ENCODE peak calls at places on chromosomes 13 and 19, in four cellular contexts. G is PC-9, Q is GM12878, I is hepatocyte. P is an unnamed sample. For H3K4me1 and H3K79me2, the result is how much of the 10 kb centered on the place peaks cover.

GRCh38 chr13:112107289-112107688 is 40.3 kb downstream of the SOX1 start:
- DNase-seq in G (no peak), I (no peak), Q (no peak), P (no peak)

GRCh38 chr19:12995596-12996541 is 594 bp downstream of the NFIX start:
- DNase-seq in Q (no peak), G (peak), I (peak), P (no peak)

GRCh38 chr19:7928741-7929701 is 3.1 kb upstream of the CTXN1 start:
- DNase-seq in I (peak), G (peak), Q (no peak), P (no peak)

GRCh38 chr19:566403-566802 is 6.0 kb upstream of the BSG start:
- DNase-seq in G (no peak), Q (no peak), I (peak), P (no peak)

GRCh38 chr13:79775830-79776229 is 294.9 kb downstream of the NDFIP2 start:
- DNase-seq in I (peak), Q (no peak), G (peak), P (no peak)

GRCh38 chr19:45424191-45425058 is 708 bp upstream of the ERCC1 start:
- DNase-seq in G (peak), Q (no peak), I (peak), P (peak)

GRCh38 chr19:6126335-6126974 is 9.0 kb upstream of the ACSBG2 start:
- DNase-seq in G (peak), I (peak), Q (peak), P (peak)

GRCh38 chr19:45693168-45693788 is 812 bp downstream of the QPCTL start:
- DNase-seq in Q (no peak), I (peak), G (peak), P (no peak)

GRCh38 chr13:76729690-76730089 is 156.5 kb downstream of the KCTD12 start:
- DNase-seq in Q (no peak), I (no peak), G (no peak), P (no peak)

GRCh38 chr19:35533201-35533821 is at the start of gene GAPDHS:
- DNase-seq in Q (no peak), G (no peak), I (no peak), P (no peak)

GRCh38 chr19:1553415-1553814 is 14.7 kb downstream of the MEX3D start:
- DNase-seq in G (no peak), Q (no peak), I (no peak), P (no peak)

GRCh38 chr19:50712833-50713232 is 6.8 kb downstream of the SHANK1 start:
- DNase-seq in G (no peak), Q (no peak), I (no peak), P (no peak)

GRCh38 chr13:27038323-27038722 is 133.3 kb downstream of the USP12 start:
- DNase-seq in Q (no peak), I (no peak), G (peak), P (no peak)

GRCh38 chr13:25170554-25171107 is 1.5 kb downstream of the AMER2 start:
- DNase-seq in Q (no peak), G (no peak), I (peak), P (no peak)

GRCh38 chr19:43446746-43447489 is 18.5 kb downstream of the LYPD3 start:
- DNase-seq in G (peak), Q (no peak), I (peak), P (no peak)

GRCh38 chr13:113638806-113639205 is 19.2 kb downstream of the ATP4B start:
- DNase-seq in I (no peak), G (no peak), Q (no peak), P (no peak)

GRCh38 chr13:43083750-43084149 is 60.4 kb downstream of the DNAJC15 start:
- DNase-seq in G (no peak), I (no peak), Q (no peak), P (no peak)

GRCh38 chr19:50695251-50696064 is 24.1 kb downstream of the SHANK1 start:
- DNase-seq in G (no peak), Q (no peak), I (peak), P (no peak)

GRCh38 chr19:1066251-1066747 is 668 bp upstream of the ARHGAP45 start:
- DNase-seq in G (peak), Q (no peak), I (peak), P (no peak)

GRCh38 chr13:96068729-96069128 is 15.5 kb upstream of the UGGT2 start:
- DNase-seq in I (no peak), Q (no peak), G (no peak), P (no peak)

GRCh38 chr19:48636859-48637448 is at the start of gene DBP:
- DNase-seq in Q (no peak), G (no peak), I (peak), P (no peak)

GRCh38 chr13:72694314-72694713 is 33.1 kb downstream of the MZT1 start:
- DNase-seq in G (no peak), Q (no peak), I (no peak), P (no peak)

GRCh38 chr13:107473255-107473654 is 742.1 kb downstream of the LIG4 start:
- DNase-seq in I (no peak), Q (no peak), G (no peak), P (no peak)

GRCh38 chr19:10565028-10565566 is 713 bp downstream of the KRI1 start:
- DNase-seq in I (peak), G (no peak), Q (no peak), P (no peak)

DNA sequence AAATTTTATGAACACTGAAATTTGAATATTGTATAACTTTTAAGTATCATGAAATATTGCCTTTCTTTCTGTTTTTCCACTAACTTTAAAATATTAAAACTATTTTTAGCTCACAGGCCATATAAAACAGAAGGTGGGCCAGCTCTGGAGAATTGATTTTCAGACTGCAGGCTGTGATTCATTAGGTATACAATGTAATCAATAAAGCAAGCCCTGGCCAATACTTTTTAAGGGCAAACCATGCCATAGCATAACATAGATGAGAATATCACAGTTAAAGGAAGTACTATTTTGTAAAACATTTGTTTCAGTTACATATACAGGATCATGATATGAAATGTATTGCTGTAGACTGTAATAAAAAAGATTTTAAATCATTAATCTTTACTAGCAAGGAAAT is 197.6 kb downstream of the MAB21L1 start:
- DNase-seq in I (no peak), G (no peak), Q (no peak), P (no peak)
- H3K4me2 ChIP-seq in I (no peak), G (no peak), Q (no peak), P (no peak)

DNA sequence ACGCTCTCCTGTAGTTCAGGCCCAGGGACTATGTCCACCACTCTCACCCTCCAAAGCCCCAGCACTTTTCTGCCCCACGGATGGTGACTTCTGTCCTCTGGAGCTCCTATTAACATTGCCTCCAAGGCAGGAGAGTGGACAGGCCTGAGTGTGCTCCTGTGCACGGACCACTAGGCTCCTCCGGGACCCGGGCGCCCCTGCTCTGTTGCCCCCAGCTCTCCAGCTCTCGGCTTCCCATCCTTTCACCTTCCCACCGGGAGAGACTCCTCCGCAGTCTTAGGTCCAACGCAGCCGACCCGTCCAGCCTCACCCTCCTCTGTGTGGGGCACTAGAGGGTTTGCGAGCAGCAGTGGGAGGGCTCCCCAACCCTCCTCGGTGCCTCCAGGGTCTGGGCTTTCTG is 30.4 kb downstream of the CAPN12 start:
- DNase-seq in G (no peak), I (no peak), Q (no peak), P (no peak)
- H3K4me1 ChIP-seq in G (under half), I (under half), Q (under half), P (under half)

DNA sequence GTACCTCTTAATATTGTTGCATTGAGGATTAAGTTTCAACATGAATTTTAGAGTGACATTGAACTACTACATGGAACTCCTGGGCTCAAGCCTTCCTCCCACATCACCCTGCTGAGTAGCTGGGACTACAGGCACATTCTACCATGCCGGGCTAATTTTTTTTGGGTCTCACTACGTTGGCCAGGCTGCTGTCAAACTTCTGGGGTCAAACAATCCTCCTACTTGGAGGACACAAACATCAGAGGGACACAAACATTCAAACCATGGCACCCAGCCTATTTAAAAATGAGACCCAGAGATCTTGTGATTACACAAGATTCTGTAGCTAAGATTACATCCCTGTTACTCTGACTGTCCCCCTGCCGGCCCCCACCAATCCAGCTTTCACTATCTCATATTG is 180.9 kb downstream of the KCNRG start:
- DNase-seq in G (no peak), I (no peak), Q (no peak), P (no peak)
- H3K79me2 ChIP-seq in G (under half), I (under half), Q (under half), P (under half)

DNA sequence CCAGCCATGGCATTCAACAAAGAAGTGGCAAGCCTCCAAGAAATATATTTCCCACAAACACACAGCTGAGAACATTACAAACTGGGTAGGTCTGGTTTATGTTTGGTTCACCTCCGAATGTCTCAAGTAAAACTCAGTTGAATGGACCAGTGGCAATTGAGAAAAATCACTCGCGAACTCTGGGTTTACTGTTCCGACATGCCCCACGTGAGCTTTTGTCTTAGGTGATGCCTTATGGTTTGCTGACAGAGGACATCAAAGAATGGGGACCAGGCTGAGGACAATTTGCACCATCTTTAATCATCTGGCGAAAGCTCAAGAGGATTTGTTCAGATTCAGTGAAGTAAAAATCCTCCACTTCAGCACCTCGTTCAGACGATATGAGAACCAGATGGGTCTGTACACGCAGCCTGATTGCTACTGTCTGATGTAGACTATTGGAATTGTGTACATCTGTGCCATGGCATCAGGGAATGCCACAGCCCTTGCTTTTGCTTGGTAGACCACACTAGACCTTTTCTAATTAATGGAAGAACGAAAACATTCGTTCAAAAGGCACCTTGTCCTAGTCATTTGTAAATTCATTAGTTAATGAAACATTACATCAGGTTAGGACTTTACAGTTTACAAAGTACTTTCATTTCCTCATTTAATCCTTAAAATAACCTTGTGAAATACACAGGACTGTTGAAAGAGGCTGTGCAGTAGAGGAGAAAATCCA is 59.4 kb downstream of the SLC10A2 start:
- DNase-seq in I (peak), G (no peak), Q (peak), P (no peak)
- H3K4me2 ChIP-seq in I (peak), G (no peak), Q (peak), P (no peak)

GRCh38 chr13:98450495-98451167 is 126.3 kb downstream of the STK24 start:
- DNase-seq in I (no peak), G (no peak), Q (no peak), P (no peak)

GRCh38 chr13:98453254-98453843 is 123.6 kb downstream of the STK24 start:
- DNase-seq in G (no peak), I (no peak), Q (no peak), P (no peak)

GRCh38 chr13:98452851-98453250 is 124.1 kb downstream of the STK24 start:
- DNase-seq in G (no peak), Q (no peak), I (no peak), P (no peak)

GRCh38 chr13:98450012-98450411 is 126.9 kb downstream of the STK24 start:
- DNase-seq in Q (no peak), G (no peak), I (no peak), P (no peak)

DNA sequence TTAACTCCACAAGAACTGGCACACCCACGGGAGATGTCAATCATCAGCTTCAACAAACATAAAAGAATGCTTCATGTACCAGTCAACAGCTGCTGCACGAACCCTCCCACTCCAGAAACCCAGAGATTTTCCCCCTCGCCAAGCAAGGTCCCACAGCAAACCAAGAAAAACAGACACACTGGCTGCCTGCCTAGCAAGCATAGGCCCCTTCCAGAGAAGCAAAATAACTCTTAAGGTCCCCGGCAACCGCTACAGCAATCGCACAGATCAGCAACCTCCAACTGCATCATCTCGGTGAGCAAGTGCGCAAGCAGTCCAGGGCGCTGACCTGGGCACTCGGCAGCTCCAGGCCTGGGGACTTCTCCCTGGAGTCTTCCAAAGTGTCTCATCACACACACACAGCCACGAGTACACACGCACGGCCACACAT is 125.2 kb downstream of the STK24 start:
- DNase-seq in I (no peak), G (no peak), Q (no peak), P (no peak)
- H3K4me1 ChIP-seq in I (under half), G (under half), Q (under half), P (under half)

DNA sequence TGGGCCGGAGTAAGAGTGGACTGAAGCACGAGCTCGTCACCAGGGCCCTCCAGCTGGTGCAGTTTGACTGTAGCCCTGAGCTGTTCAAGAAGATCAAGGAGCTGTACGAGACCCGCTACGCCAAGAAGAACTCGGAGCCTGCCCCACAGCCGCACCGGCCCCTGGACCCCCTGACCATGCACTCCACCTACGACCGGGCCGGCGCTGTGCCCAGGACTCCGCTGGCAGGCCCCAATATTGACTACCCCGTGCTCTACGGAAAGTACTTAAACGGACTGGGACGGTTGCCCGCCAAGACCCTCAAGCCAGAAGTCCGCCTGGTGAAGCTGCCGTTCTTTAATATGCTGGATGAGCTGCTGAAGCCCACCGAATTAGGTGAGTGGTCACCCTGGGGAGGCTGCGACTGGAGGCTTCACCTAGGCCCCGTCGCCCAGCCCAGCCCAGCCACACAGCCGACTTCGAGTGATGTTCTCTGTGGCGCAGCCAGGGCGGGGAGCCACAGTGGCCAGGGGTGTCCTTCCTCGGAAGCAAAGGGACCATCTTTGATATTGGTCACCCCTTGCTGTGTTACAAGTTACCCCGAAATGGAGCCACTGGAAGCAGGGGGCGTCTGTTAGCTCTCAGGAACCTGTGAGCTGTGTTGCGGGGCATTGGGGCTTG is 5.6 kb downstream of the PIAS4 start:
- DNase-seq in I (peak), G (no peak), Q (no peak), P (no peak)
- H3K79me2 ChIP-seq in I (half or more), G (under half), Q (under half), P (half or more)

GRCh38 chr19:22030680-22031079 is 19.9 kb upstream of the ZNF208 start:
- DNase-seq in Q (no peak), G (no peak), I (no peak), P (no peak)
- H3K4me2 ChIP-seq in Q (no peak), G (no peak), I (no peak), P (no peak)